ENCODE peak calls at places on chromosomes 13 and 19, in seven cellular contexts. C is suprapubic skin, F is cardiac muscle cell, M is mesendoderm, O is adrenal gland, V is A549, Z is ovary. J is an unnamed sample. For H3K4me1, the result is how much of the 10 kb centered on the place peaks cover.

GRCh38 chr13:113458218-113459065 is 5.2 kb upstream of the ADPRHL1 start:
- DNase-seq in M (peak), F (peak), V (peak), O (no peak), Z (no peak), C (no peak), J (peak)

GRCh38 chr19:7965921-7966665 is 22.6 kb upstream of the TIMM44 start:
- DNase-seq in F (no peak), C (no peak), V (no peak), Z (no peak), O (no peak), M (no peak), J (no peak)

GRCh38 chr19:14782978-14783545 is 4.7 kb upstream of the ADGRE2 start:
- DNase-seq in C (peak), V (no peak), F (no peak), Z (no peak), M (peak), O (no peak), J (no peak)

GRCh38 chr19:15265849-15266248 is 33.6 kb upstream of the EPHX3 start:
- DNase-seq in Z (peak), C (peak), M (no peak), V (no peak), O (peak), F (peak), J (peak)

GRCh38 chr13:34577051-34577450 is 365.0 kb upstream of the NBEA start:
- DNase-seq in O (no peak), M (no peak), F (peak), Z (no peak), C (no peak), V (no peak), J (no peak)

GRCh38 chr19:46861691-46862503 is 1.1 kb downstream of the ARHGAP35 start:
- DNase-seq in Z (no peak), O (no peak), V (no peak), M (peak), C (peak), F (no peak), J (peak)

GRCh38 chr19:31946491-31946890 is 398.9 kb upstream of the ZNF507 start:
- DNase-seq in M (peak), O (no peak), Z (no peak), C (no peak), V (no peak), F (no peak), J (peak)

GRCh38 chr19:7888145-7888825 is at the start of gene LRRC8E:
- DNase-seq in C (no peak), V (peak), Z (no peak), F (peak), O (peak), M (peak), J (no peak)

GRCh38 chr19:40009674-40010073 is 12.8 kb downstream of the ZNF546 start:
- DNase-seq in C (no peak), V (no peak), F (no peak), O (no peak), M (no peak), Z (no peak), J (no peak)

GRCh38 chr13:110553417-110553816 is 8.1 kb downstream of the RAB20 start:
- DNase-seq in F (no peak), Z (no peak), V (no peak), M (no peak), O (no peak), C (no peak), J (no peak)

GRCh38 chr19:17686027-17686511 is 2.1 kb downstream of the UNC13A start:
- DNase-seq in M (peak), V (no peak), C (no peak), O (peak), Z (no peak), F (peak), J (peak)

GRCh38 chr19:4310247-4311121 is 6.1 kb downstream of the FSD1 start:
- DNase-seq in V (no peak), Z (no peak), M (peak), O (peak), C (no peak), F (no peak), J (peak)

GRCh38 chr19:16496613-16496983 is 404 bp downstream of the C19orf44 start:
- DNase-seq in C (no peak), M (no peak), V (no peak), O (no peak), Z (no peak), F (peak), J (no peak)

GRCh38 chr13:20144141-20144850 is 16.6 kb downstream of the GJA3 start:
- DNase-seq in M (no peak), V (no peak), Z (no peak), C (no peak), O (no peak), F (no peak), J (no peak)

GRCh38 chr19:17841810-17842662 is 5.7 kb downstream of the JAK3 start:
- DNase-seq in Z (peak), V (peak), O (peak), C (no peak), F (peak), M (peak), J (peak)

GRCh38 chr19:14091086-14091884 is 734 bp upstream of the SAMD1 start:
- DNase-seq in O (peak), V (peak), F (peak), Z (no peak), C (no peak), M (peak), J (peak)

GRCh38 chr19:50556236-50557008 is 11.8 kb downstream of the LRRC4B start:
- DNase-seq in Z (peak), C (no peak), O (peak), M (peak), F (peak), V (peak), J (peak)

GRCh38 chr13:50646070-50646469 is 197.4 kb downstream of the DLEU7 start:
- DNase-seq in Z (no peak), F (no peak), V (no peak), C (no peak), O (no peak), M (no peak), J (no peak)

DNA sequence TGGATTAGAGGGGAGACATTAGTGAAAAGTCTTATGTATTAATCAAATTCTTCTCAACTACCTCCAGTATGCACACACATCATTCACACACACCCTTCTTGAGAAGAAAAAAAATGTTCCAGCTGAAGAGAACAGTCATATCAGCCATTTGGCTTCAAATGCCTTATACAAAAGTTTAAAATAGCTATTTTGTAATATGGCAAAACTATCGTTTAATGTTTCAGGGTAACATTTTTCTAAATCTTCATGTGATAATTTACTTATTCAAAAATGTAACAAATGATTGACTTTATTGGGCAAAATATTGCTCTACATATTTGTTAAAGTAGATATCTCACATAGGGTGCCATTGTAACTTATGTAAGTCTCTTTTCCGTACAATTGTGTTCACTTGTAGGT is 13.5 kb downstream of the ZIC2 start:
- DNase-seq in M (no peak), V (no peak), Z (no peak), O (no peak), C (no peak), F (no peak), J (no peak)
- H3K4me1 ChIP-seq in M (under half), V (under half), Z (under half), O (under half), C (under half), F (under half), J (under half)

DNA sequence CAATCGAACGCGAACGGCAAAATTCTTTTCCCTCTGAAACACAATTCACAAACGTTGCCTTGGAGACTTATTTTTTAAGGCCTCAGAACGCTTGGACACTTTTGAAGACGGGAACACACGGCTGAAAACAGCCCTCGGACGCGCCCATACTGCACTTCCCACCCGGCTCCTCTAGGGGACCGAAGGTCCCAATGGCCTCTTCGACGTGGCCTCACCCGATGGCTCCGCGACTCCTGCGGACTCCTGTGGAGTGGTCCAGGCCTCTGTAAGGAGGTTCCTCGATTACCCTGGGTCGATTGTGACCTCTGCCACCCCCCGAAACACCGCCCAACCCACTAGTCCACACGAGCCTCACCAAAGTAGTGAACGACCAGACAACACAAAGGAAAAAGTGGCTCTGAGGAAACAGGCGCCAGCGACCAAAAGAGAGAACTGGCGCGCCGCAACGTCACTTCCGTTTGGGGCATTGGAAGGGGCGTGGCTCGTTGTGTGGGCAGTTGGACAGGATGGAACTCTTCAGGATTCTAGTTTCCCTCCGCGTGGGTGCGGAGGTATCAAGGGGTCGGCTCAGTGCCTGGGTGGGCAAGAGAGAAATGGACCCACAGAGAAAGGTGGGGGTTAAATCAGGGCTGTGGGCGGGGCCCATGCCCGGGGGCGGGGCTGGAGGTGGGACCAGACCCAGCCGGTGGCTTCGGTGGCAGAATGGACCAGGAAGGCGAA is at the start of gene ZNF560:
- DNase-seq in Z (peak), C (no peak), V (no peak), M (no peak), F (peak), O (no peak), J (no peak)
- H3K27ac ChIP-seq in Z (no peak), C (no peak), V (no peak), M (no peak), F (no peak), O (no peak), J (no peak)

DNA sequence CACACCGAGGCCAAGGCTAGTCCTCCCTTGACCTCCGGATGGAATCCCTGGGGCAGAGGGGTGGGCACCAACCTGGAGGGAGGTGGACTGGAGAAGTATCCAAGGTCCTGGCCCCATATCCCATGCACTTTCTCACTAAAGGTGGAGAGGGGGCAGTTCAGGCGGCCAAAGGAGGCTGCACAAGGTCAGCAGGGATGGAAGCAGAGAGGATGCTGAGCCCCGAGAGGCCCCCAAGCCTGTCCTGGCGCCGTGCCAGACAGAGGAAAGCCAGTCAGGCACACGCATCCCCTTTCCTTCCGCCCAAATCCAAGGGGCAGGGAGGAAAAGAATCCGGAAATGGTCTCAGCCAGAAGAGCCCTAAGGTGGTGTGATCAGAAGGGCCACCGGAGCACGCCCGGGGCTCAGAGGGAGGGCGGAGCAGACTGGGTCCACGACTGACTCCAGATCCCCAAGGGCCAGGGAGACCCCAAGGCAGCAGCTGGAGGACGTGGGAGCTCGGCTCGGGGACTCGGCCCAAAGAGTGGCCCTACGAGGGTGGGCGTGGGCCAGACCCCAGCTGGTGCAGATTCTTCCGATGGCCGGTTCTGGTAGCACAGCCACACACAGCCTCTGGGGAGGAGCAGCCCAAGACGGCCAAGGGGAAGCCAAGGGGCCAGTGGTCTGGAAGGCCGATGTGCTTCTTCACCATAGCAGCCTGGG is 60.0 kb downstream of the MLLT1 start:
- DNase-seq in C (no peak), V (no peak), F (peak), Z (peak), M (no peak), O (peak), J (no peak)
- H3K4me1 ChIP-seq in C (half or more), V (under half), F (under half), Z (half or more), M (under half), O (under half), J (under half)

GRCh38 chr13:45674908-45675307 is 27.2 kb upstream of the CBY2 start:
- DNase-seq in M (peak), V (no peak), O (no peak), F (peak), Z (no peak), C (no peak), J (peak)

GRCh38 chr13:45670481-45670880 is 31.6 kb upstream of the CBY2 start:
- DNase-seq in C (no peak), O (no peak), V (no peak), M (no peak), F (no peak), Z (no peak), J (no peak)
- H3K27ac ChIP-seq in C (no peak), O (no peak), V (peak), M (no peak), F (no peak), Z (no peak), J (no peak)

DNA sequence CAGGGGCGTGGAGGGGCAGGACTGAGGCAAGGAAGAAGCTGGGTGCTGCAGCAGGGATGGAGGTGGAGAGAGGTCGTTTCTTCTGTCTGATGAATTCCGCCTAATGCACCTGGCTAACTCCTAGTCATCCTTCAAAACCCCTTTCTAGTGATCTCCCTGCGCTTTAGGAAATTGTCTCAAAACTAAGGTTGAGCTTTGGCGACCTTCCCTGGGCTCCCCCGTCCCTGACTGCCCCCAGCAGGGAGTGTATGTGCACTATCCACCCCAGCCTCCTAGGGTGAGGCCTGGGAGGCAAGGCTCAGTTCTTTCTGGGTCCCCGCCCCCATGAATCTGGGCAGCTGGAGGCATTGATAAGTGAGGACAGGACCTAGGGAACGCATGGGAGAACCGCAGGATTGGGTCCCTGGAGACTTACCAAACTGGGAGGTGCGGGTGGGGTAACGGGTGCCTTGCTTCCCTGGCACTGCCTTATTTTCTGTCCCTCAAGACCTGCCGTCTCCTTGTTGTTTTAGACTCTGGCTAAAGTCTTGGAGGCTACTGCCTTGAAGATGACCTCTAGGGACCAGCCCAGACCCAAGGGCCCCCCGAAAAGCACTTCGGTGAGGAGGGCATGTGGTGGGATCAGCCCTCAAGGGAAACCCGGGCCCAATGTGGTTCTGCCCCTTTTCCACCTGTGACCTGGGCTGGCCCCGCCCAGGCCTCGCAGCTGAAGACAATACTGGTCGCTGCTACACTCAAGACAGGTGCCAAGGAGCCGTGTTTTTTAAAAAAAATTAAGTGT is 512 bp downstream of the TLE6 start:
- DNase-seq in F (no peak), Z (no peak), M (no peak), V (no peak), O (no peak), C (no peak), J (peak)
- H3K4me1 ChIP-seq in F (under half), Z (under half), M (under half), V (under half), O (under half), C (half or more), J (under half)

DNA sequence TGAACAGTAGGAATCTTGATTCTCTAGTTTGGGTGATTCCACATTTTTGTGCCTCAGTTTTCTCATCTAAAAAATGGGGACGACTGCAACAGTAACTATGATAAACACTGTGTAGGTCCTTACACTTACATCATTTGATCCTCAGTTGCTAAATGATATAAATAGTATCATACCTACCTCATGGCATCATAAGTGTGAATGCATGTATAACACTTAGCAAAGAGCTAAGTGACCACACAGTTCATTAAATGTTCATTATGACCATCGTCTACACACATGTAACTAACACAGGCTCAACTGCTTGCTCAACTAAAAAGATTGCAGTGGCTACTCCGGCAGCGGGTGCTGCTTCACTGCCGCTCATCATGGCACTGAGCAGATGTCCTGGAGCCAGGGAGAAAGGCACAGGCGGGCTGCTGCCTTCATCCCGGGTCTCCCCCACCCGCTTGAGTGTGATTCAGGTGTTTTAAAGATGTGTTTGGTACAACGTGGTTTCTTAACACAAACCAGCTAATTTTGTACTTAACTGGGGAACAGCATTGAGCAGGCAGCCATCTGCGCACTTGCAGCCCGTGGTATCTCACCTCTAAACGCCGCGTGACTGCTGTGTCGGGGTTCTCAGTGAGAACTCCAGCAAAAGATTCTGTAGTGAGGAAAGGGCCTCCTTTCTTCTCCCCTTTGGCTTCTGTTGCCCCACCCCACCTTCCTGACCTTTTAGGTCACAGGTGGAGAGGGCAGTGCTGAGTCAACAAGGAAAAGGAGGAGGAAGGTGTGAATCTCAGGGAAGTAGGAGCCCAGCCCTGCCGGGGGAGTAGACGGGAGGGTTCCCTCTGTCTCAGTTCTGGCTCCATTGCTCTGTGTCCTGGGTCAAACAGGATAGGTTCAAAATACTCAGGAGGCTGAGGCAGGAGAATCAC is 11.7 kb upstream of the ACTN4 start:
- DNase-seq in C (no peak), V (no peak), O (no peak), F (no peak), M (peak), Z (no peak), J (no peak)
- H3K27ac ChIP-seq in C (peak), V (peak), O (no peak), F (no peak), M (no peak), Z (no peak), J (no peak)

DNA sequence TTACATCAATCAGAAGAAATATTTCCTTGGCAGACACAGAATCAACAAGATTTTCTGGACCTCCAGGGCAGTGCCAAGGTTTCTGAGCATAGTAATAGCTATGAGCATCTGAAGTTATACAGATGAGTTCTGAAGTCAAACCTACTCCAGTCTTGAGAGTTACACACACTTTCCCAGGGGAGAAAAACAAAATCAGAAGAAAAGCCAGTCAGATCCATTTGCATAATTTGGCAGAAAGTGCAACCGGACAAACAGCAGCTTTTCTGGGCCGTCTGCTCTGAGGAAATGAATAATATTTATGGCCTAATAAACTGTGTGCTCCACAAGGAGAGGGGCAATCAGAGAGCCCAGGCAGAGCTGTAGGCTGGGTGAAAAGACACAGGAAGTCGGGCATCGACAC is 93.1 kb downstream of the KL start:
- DNase-seq in C (no peak), F (no peak), Z (no peak), M (no peak), V (no peak), O (no peak), J (no peak)
- H3K4me1 ChIP-seq in C (under half), F (under half), Z (under half), M (under half), V (under half), O (under half), J (under half)

DNA sequence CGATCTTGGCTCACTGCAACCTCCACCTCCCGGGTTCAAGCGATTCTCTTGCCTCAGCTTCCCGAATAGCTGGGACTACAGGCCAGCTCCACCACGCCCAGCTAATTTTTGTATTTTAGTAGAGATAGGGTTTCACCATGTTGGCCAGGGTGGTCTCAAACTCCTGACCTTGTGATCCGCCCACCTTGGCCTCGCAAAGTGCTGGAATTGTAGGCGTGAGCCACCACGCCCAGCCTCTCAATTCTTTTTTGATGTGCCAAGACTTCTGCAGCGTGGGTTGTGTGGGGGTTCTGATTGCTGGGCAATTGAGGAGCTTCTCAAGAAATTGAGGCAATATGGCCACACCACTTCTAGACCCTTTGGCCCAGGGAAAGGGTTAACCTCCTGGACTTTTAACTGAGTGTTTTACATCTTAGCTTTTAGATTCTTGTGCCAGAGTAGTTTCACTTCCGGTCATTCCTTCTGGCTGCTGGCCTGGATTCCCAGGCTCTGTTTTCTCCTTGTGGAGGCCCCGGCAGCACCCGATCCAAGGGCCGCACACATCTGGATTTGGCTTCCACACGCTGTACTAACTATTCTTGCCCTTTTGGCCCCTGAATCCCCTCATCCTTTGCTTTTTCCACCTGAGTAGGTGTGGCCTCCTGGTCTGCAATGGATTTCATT is 14.7 kb downstream of the SMARCA4 start:
- DNase-seq in M (no peak), V (no peak), Z (peak), O (no peak), F (peak), C (no peak), J (no peak)
- H3K27ac ChIP-seq in M (no peak), V (no peak), Z (peak), O (peak), F (peak), C (peak), J (no peak)

J was measured in SJCRH30.